ENCODE peak calls at places on chromosomes 7 and 10, in seven cellular contexts. J, N, Z, D, S, Y and G are unnamed samples. For H3K27me3, the result is how much of the 10 kb centered on the place peaks cover.

GRCh38 chr10:103276941-103277712 is at the start of gene INA:
- DNase-seq in S (peak), Z (no peak), J (no peak), D (no peak), Y (peak), N (peak), G (no peak)

GRCh38 chr7:81956520-81956919 is 186.7 kb upstream of the HGF start:
- DNase-seq in N (peak), Y (peak), J (no peak), S (no peak), Z (no peak), D (no peak), G (no peak)

GRCh38 chr10:119103687-119104652 is at the start of gene DENND10:
- DNase-seq in J (peak), D (peak), Y (peak), N (peak), S (peak), Z (peak), G (peak)

GRCh38 chr7:23597908-23598224 is 684 bp downstream of the CCDC126 start:
- DNase-seq in Z (no peak), N (no peak), D (no peak), J (no peak), S (no peak), Y (no peak), G (no peak)

GRCh38 chr7:101696-102376 is 90.5 kb upstream of the FAM20C start:
- DNase-seq in Y (no peak), S (peak), D (no peak), N (peak), J (no peak), Z (no peak), G (no peak)

GRCh38 chr7:138205614-138206150 is 129.4 kb downstream of the AKR1D1 start:
- DNase-seq in D (no peak), S (no peak), Y (peak), J (no peak), Z (no peak), N (peak), G (no peak)

GRCh38 chr7:103094102-103094501 is 19.2 kb downstream of the ARMC10 start:
- DNase-seq in S (no peak), J (no peak), D (no peak), Y (no peak), N (peak), Z (no peak), G (no peak)

GRCh38 chr10:98265403-98266378 is 2.3 kb downstream of the LOXL4 start:
- DNase-seq in Y (no peak), J (no peak), S (no peak), Z (no peak), N (no peak), D (no peak), G (no peak)

GRCh38 chr10:102729090-102730026 is 14.4 kb upstream of the WBP1L start:
- DNase-seq in Z (peak), Y (peak), N (peak), D (peak), S (peak), J (peak), G (peak)

GRCh38 chr7:155375337-155376277 is 77.9 kb downstream of the INSIG1 start:
- DNase-seq in Z (no peak), J (no peak), Y (peak), S (peak), D (no peak), N (peak), G (no peak)

GRCh38 chr7:155371884-155372781 is 74.5 kb downstream of the INSIG1 start:
- DNase-seq in D (no peak), Z (no peak), J (no peak), Y (peak), N (no peak), S (no peak), G (no peak)

GRCh38 chr7:155372782-155373358 is 75.2 kb downstream of the INSIG1 start:
- DNase-seq in Z (no peak), J (no peak), N (no peak), S (no peak), Y (no peak), D (no peak), G (no peak)

GRCh38 chr7:155374276-155375252 is 76.9 kb downstream of the INSIG1 start:
- DNase-seq in S (peak), J (no peak), Y (peak), N (no peak), Z (no peak), D (no peak), G (peak)

DNA sequence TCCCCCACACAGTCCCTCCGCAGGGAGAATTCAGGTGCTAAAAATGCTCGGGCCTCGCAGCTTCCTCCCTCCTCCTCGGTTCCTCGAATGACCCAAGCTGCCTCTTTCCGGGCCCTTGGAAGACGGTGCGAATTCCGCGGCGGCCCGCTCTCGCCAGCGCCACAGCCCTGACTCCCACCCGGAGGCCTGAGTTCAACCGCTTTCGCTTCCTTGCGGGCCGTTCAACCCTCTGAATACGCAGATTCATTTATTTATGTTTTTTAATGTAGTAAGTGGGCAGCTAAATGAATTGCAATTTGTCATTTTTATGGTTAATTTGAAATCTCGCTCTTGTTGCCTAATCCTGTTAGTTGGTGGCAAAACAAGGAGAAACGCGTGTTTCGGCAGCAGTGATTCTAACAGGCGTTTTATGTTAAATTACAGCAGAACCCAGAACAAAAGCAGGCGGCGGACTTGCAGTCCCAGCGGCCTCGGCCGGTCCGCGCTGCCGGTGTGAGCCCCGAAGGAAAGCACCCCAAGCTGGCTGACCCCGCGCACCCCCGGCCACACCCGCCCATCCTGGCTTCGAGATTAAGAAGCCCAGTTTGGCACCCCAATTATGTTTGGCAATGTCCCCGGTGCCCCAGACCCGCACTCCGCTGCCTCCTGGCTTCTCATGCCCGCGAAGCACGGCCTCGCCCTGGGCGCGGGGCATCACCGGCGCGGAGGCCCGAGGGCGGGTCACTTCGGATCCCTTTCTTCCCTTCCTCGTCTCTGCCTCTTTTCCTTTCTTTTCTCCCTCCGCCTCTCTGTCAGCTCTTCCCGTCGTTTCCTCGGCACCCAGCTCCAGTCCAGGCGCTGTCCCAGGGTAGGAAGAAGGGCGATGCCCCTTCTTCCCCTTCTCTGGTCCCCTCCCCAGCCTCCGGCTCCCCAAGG is 75.9 kb downstream of the INSIG1 start:
- DNase-seq in S (peak), D (no peak), Z (no peak), Y (peak), N (peak), J (no peak), G (peak)
- H3K27me3 ChIP-seq in S (half or more), D (under half), Z (under half), Y (half or more), N (half or more), J (half or more), G (half or more)

DNA sequence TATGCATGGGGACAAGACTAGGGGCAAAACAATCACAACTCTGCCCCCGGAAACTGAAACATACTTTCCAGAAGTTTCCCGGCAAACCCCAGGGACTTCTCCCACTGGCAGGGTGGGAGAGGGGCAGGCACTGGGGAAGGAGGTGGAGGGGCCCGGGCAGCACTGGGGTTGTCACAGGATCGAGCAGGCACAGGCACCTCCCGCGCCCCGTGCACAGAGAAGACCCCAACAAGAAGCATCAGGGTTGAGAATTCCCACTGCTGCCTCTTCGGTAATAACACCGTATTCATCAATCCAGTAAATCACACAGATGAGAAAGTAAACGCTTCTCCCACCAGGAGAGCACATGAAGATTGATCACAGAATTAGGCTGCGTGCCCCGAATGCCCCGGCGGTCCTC is 490.5 kb downstream of the PTPRN2 start:
- DNase-seq in N (no peak), D (no peak), S (no peak), Y (no peak), J (no peak), Z (no peak), G (peak)
- TF ChIP-seq CTCF in N (no peak), D (no peak), S (no peak), Y (no peak), J (no peak), Z (no peak), G (no peak)

DNA sequence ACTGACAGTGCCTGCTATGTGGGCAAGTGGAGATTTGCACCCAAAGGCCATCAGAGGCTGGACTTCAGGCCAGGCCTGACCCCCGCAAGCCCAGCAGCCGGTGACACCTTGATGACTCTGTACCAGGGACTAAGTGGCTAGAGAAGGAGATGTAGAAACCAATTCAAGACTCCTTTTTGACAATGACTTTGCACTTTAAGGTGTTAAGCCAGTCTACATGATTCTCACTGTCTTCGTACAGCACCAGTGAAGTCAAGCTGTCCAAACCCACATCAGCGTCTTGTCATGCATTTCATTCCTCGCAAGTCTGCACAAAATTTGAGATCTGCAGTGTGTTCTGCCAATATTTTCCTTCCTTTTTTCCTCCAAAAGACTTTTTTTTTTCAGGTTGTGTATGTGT is 169.2 kb downstream of the TEX36 start:
- DNase-seq in Z (no peak), J (no peak), D (no peak), S (no peak), Y (no peak), N (no peak), G (no peak)
- H3K27me3 ChIP-seq in Z (under half), J (under half), D (under half), S (under half), Y (under half), N (under half), G (under half)

DNA sequence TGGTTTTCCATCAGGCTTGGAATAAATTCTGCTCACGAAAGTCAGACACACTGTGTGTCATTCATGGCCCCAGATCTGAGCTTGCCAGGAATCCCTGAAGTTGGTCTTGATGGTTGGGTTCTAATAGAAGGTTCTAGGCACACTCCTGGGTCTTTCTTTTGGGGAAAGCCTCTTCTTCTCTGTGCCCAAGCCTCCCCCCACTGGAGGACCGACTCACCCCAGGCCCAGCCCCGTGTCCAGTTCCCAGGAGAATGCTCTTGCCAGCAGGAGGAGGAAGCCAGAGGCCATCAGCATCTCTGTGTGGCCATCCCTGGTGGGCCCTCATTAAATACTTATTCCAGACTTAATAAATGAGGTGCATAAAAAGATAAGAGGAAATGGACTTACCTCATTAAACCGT is 548.0 kb downstream of the TCERG1L start:
- DNase-seq in N (no peak), Y (no peak), J (no peak), D (no peak), S (no peak), Z (no peak), G (peak)
- TF ChIP-seq CTCF in N (no peak), Y (peak), J (no peak), D (no peak), S (peak), Z (no peak), G (no peak)

GRCh38 chr10:99539820-99540219 is 7.1 kb downstream of the NKX2-3 start:
- DNase-seq in N (no peak), D (no peak), S (no peak), Y (no peak), Z (no peak), J (no peak), G (no peak)

GRCh38 chr10:99538287-99538917 is 5.7 kb downstream of the NKX2-3 start:
- DNase-seq in J (no peak), D (no peak), N (no peak), Y (peak), Z (no peak), S (peak), G (no peak)

GRCh38 chr10:99540673-99541531 is 8.2 kb downstream of the NKX2-3 start:
- DNase-seq in Y (peak), D (peak), J (no peak), N (no peak), Z (no peak), S (peak), G (no peak)

GRCh38 chr10:99539120-99539519 is 6.4 kb downstream of the NKX2-3 start:
- DNase-seq in D (no peak), J (no peak), N (no peak), Y (peak), Z (no peak), S (no peak), G (no peak)

DNA sequence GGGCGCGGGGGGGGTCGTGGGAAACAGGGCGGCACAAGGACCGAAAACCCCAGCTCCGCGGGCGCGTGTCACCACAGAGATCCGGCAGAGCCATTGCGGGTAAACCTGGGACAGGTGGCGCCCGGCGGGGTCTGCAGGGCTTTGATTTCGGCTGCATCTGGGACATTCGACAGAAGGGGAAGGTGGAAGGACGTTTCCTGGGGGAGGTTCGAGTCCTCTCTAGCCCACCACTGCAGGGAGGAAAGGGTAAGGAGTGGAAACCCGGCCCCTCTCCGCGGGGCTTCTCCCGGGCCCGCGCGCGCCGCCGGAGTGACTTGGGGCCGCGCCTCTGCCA is 7.6 kb downstream of the NKX2-3 start:
- DNase-seq in Z (no peak), D (no peak), S (peak), N (no peak), J (no peak), Y (peak), G (no peak)
- H3K27me3 ChIP-seq in Z (under half), D (under half), S (half or more), N (half or more), J (half or more), Y (half or more), G (half or more)